ENCODE peak calls at places on chromosomes 1 and 21, in eight cellular contexts. R is CD4-positive, alpha-beta T cell; J is epithelial cell of proximal tubule; C is CD14-positive monocyte; S is BE2C; Q is psoas muscle; A is astrocyte of the spinal cord; L is dorsolateral prefrontal cortex. T is an unnamed sample.

GRCh38 chr1:56811331-56811730 is 7.9 kb downstream of the FYB2 start:
- DNase-seq in J (no peak), Q (no peak), R (no peak), C (no peak), L (no peak), S (no peak), A (no peak), T (no peak)

GRCh38 chr1:208029381-208030319 is 118.7 kb upstream of the CD34 start:
- DNase-seq in R (no peak), J (no peak), A (peak), C (no peak), L (no peak), S (no peak), Q (no peak), T (no peak)

GRCh38 chr1:21816602-21817302 is 4.7 kb downstream of the LDLRAD2 start:
- DNase-seq in S (no peak), Q (no peak), A (peak), J (peak), R (no peak), C (no peak), L (no peak), T (no peak)

GRCh38 chr1:176897350-176898236 is 266.9 kb downstream of the ASTN1 start:
- DNase-seq in C (no peak), R (no peak), J (no peak), S (peak), A (peak), L (peak), Q (peak), T (peak)

GRCh38 chr1:10471411-10472219 is 714 bp downstream of the DFFA start:
- DNase-seq in R (no peak), L (peak), Q (peak), S (no peak), C (no peak), J (no peak), A (no peak), T (no peak)

GRCh38 chr1:62637392-62638105 is 40.2 kb downstream of the ANGPTL3 start:
- DNase-seq in L (no peak), A (no peak), Q (no peak), C (no peak), R (no peak), J (no peak), S (no peak), T (no peak)

GRCh38 chr1:71667224-71667623 is 586.4 kb upstream of the ZRANB2 start:
- DNase-seq in C (no peak), S (no peak), L (no peak), A (peak), J (no peak), R (no peak), Q (no peak), T (no peak)

GRCh38 chr1:94396356-94396755 is 21.8 kb upstream of the ABCD3 start:
- DNase-seq in J (no peak), Q (no peak), S (peak), L (no peak), C (no peak), R (no peak), A (no peak), T (no peak)

GRCh38 chr1:81832573-81832972 is 31.8 kb downstream of the ADGRL2 start:
- DNase-seq in L (no peak), A (peak), S (no peak), Q (no peak), C (no peak), R (no peak), J (peak), T (no peak)

GRCh38 chr1:209391792-209392191 is 191.7 kb upstream of the CAMK1G start:
- DNase-seq in J (no peak), L (no peak), Q (no peak), A (no peak), C (no peak), S (no peak), R (no peak), T (no peak)

GRCh38 chr1:25065246-25066238 is 135.5 kb upstream of the RUNX3 start:
- DNase-seq in S (peak), A (peak), C (peak), L (peak), Q (no peak), J (no peak), R (no peak), T (no peak)

GRCh38 chr1:57725318-57725717 is 301.5 kb upstream of the DAB1 start:
- DNase-seq in A (no peak), L (no peak), J (no peak), R (no peak), S (no peak), Q (no peak), C (no peak), T (no peak)

GRCh38 chr1:23469372-23469982 is 14.5 kb downstream of the ASAP3 start:
- DNase-seq in L (no peak), C (no peak), R (no peak), A (no peak), S (no peak), J (no peak), Q (no peak), T (no peak)

GRCh38 chr1:5734996-5735395 is 257.2 kb downstream of the NPHP4 start:
- DNase-seq in L (no peak), Q (no peak), R (no peak), S (no peak), C (no peak), A (no peak), J (no peak), T (no peak)

GRCh38 chr1:198254521-198254920 is 97.7 kb downstream of the NEK7 start:
- DNase-seq in R (no peak), S (no peak), Q (no peak), A (no peak), J (no peak), L (no peak), C (no peak), T (no peak)

GRCh38 chr1:63843010-63843409 is 69.2 kb downstream of the ROR1 start:
- DNase-seq in Q (no peak), L (peak), J (no peak), R (no peak), A (no peak), C (no peak), S (peak), T (no peak)

GRCh38 chr1:203327684-203328457 is 22.6 kb downstream of the BTG2 start:
- DNase-seq in A (peak), Q (no peak), R (peak), C (peak), L (peak), J (no peak), S (peak), T (no peak)

GRCh38 chr1:206050655-206051235 is 2.2 kb upstream of the RHEX start:
- DNase-seq in J (peak), R (peak), A (no peak), Q (no peak), S (no peak), L (no peak), C (peak), T (no peak)

GRCh38 chr1:161374373-161374772 is 6.7 kb upstream of the CFAP126 start:
- DNase-seq in J (no peak), S (no peak), Q (no peak), C (no peak), L (no peak), A (no peak), R (no peak), T (no peak)

GRCh38 chr1:196910208-196910607 is 22.4 kb downstream of the CFHR4 start:
- DNase-seq in Q (no peak), R (no peak), J (no peak), C (no peak), A (no peak), L (no peak), S (no peak), T (no peak)

GRCh38 chr1:47771766-47772165 is 225.4 kb downstream of the TRABD2B start:
- DNase-seq in S (no peak), Q (no peak), L (no peak), R (no peak), C (no peak), J (no peak), A (no peak), T (no peak)

GRCh38 chr1:82562448-82562847 is 761.7 kb downstream of the ADGRL2 start:
- DNase-seq in C (no peak), S (no peak), Q (no peak), L (no peak), A (peak), R (no peak), J (no peak), T (no peak)

GRCh38 chr1:41221995-41222991 is 19.8 kb downstream of the SCMH1 start:
- DNase-seq in C (no peak), A (peak), S (peak), R (no peak), L (no peak), Q (no peak), J (no peak), T (no peak)

GRCh38 chr1:31372961-31373896 is at the start of gene FABP3:
- DNase-seq in S (peak), Q (peak), A (peak), R (no peak), C (peak), J (no peak), L (peak), T (peak)

GRCh38 chr1:58251415-58252073 is 295.0 kb downstream of the OMA1 start:
- DNase-seq in L (peak), A (no peak), R (no peak), S (peak), Q (no peak), J (no peak), C (no peak), T (no peak)

GRCh38 chr1:41795205-41795762 is 123.4 kb downstream of the HIVEP3 start:
- DNase-seq in L (no peak), S (no peak), Q (no peak), R (no peak), A (peak), C (no peak), J (no peak), T (no peak)

GRCh38 chr1:153663211-153663610 is 4.7 kb downstream of the SNAPIN start:
- DNase-seq in J (no peak), R (no peak), S (no peak), L (no peak), C (no peak), A (no peak), Q (no peak), T (no peak)

GRCh38 chr1:39720094-39720999 is 18.3 kb upstream of the PPIE start:
- DNase-seq in Q (no peak), J (no peak), L (no peak), R (no peak), A (peak), S (no peak), C (no peak), T (no peak)

GRCh38 chr1:37085393-37085792 is 51.1 kb upstream of the GRIK3 start:
- DNase-seq in Q (no peak), A (no peak), R (no peak), S (peak), L (no peak), C (no peak), J (no peak), T (no peak)

GRCh38 chr1:207938016-207938415 is 27.1 kb upstream of the CD34 start:
- DNase-seq in S (no peak), Q (no peak), R (no peak), J (no peak), C (no peak), L (no peak), A (peak), T (no peak)

GRCh38 chr1:223175633-223176032 is 32.6 kb upstream of the TLR5 start:
- DNase-seq in R (no peak), Q (no peak), C (peak), S (no peak), A (no peak), L (peak), J (no peak), T (no peak)

GRCh38 chr1:47708658-47709301 is 270.9 kb downstream of the FOXD2 start:
- DNase-seq in S (no peak), R (no peak), C (no peak), J (no peak), Q (no peak), L (no peak), A (peak), T (no peak)

GRCh38 chr1:89605692-89606091 is 27.2 kb upstream of the LRRC8C start:
- DNase-seq in C (no peak), A (peak), R (no peak), Q (no peak), L (no peak), J (peak), S (no peak), T (no peak)

GRCh38 chr1:115373305-115373704 is 35.3 kb upstream of the NGF start:
- DNase-seq in Q (no peak), J (peak), L (no peak), R (no peak), A (peak), S (no peak), C (no peak), T (no peak)

GRCh38 chr21:45328198-45329087 is 40.7 kb upstream of the POFUT2 start:
- DNase-seq in C (peak), L (no peak), S (peak), A (no peak), J (no peak), Q (peak), R (no peak), T (no peak)

GRCh38 chr1:77348561-77348960 is 66.7 kb downstream of the AK5 start:
- DNase-seq in L (no peak), R (no peak), J (no peak), A (no peak), S (no peak), Q (no peak), C (no peak), T (no peak)

GRCh38 chr1:13604191-13604590 is 20.6 kb downstream of the PDPN start:
- DNase-seq in C (no peak), Q (no peak), A (no peak), S (no peak), J (no peak), L (no peak), R (no peak), T (no peak)

GRCh38 chr1:171801395-171801990 is 20.0 kb downstream of the METTL13 start:
- DNase-seq in J (no peak), Q (no peak), R (no peak), C (no peak), A (peak), S (peak), L (no peak), T (no peak)

GRCh38 chr21:36504067-36505058 is 24.4 kb upstream of the CLDN14 start:
- DNase-seq in A (peak), C (no peak), S (peak), Q (no peak), L (peak), R (peak), J (peak), T (peak)

GRCh38 chr1:45621501-45621836 is 2.4 kb downstream of the CCDC17 start:
- DNase-seq in A (no peak), Q (no peak), C (no peak), J (no peak), S (no peak), L (no peak), R (no peak), T (no peak)

GRCh38 chr1:213138892-213139291 is 87.9 kb downstream of the RPS6KC1 start:
- DNase-seq in S (no peak), R (no peak), J (no peak), C (no peak), A (peak), L (no peak), Q (no peak), T (no peak)

GRCh38 chr1:213136190-213136917 is 85.3 kb downstream of the RPS6KC1 start:
- DNase-seq in L (no peak), J (no peak), C (no peak), A (no peak), S (no peak), R (no peak), Q (no peak), T (no peak)

GRCh38 chr1:213131851-213132655 is 81.0 kb downstream of the RPS6KC1 start:
- DNase-seq in L (no peak), A (no peak), J (no peak), C (no peak), R (no peak), S (no peak), Q (no peak), T (no peak)

GRCh38 chr1:213138391-213138790 is 87.3 kb downstream of the RPS6KC1 start:
- DNase-seq in R (no peak), S (no peak), J (no peak), Q (no peak), A (no peak), L (no peak), C (no peak), T (no peak)

GRCh38 chr1:213135572-213135971 is 84.5 kb downstream of the RPS6KC1 start:
- DNase-seq in C (no peak), Q (no peak), A (peak), L (no peak), S (no peak), R (no peak), J (no peak), T (no peak)
- TF ChIP-seq CTCF in C (no peak), Q (no peak), A (no peak), L (peak), S (no peak), R (no peak), J (peak), T (no peak)

GRCh38 chr1:230922620-230923019 is 54.3 kb upstream of the C1orf198 start:
- DNase-seq in R (no peak), J (no peak), Q (no peak), S (no peak), C (no peak), L (no peak), A (no peak), T (no peak)
- TF ChIP-seq CTCF in R (no peak), J (peak), Q (no peak), S (peak), C (no peak), L (no peak), A (no peak), T (no peak)

DNA sequence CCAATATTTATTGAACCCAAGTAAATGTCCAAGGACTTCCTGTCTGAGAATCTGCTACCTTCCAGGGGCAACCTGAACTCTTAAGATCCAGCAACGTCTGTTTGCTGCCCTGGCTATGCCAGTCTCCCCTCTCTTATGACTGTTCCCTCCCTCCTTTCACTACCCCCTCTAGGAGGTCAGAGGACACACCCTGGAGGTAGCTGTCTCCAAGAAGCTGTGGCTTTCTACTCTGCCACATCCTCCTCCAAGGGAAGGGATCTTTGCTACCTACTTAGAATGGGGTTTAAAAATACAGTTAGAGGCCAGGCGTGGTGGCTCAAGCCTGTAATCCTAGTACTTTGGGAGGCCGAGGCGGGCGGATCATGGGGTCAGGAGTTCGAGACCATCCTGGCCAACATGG is 3.6 kb upstream of the SMPDL3B start:
- DNase-seq in Q (no peak), J (no peak), A (no peak), C (no peak), R (no peak), S (no peak), L (no peak), T (no peak)
- TF ChIP-seq CTCF in Q (no peak), J (no peak), A (no peak), C (no peak), R (no peak), S (no peak), L (no peak), T (no peak)

GRCh38 chr1:248696261-248696660 is 6.3 kb downstream of the OR14I1 start:
- DNase-seq in S (no peak), C (no peak), J (no peak), Q (no peak), R (no peak), A (no peak), L (no peak), T (no peak)
- TF ChIP-seq CTCF in S (peak), C (no peak), J (peak), Q (no peak), R (no peak), A (no peak), L (no peak), T (no peak)

GRCh38 chr1:99702221-99702620 is 56.3 kb downstream of the PALMD start:
- DNase-seq in S (no peak), L (no peak), R (no peak), Q (no peak), C (no peak), A (no peak), J (no peak), T (no peak)
- TF ChIP-seq CTCF in S (no peak), L (no peak), R (no peak), Q (no peak), C (no peak), A (no peak), J (no peak), T (no peak)

T was measured in mesothelial cell of epicardium.